ENCODE peak calls at places on chromosomes 11 and 22, in eight cellular contexts. R is IMR-90; V is HTR-8/SVneo; E is mesothelial cell of epicardium; A is NK-92 treated with Interleukin-12 subunit alpha and Interleukin-12 subunit beta, amount 100 ng/mL, for 24 hours; J is stimulated activated CD4-positive, alpha-beta T cell treated with anti-CD3 and anti-CD28 coated beads, TNF-alpha, amount 100 ng/mL, for 48 hours; Z is LoVo; S is iPS-NIHi11. O is an unnamed sample.

GRCh38 chr22:49971232-49972162 is 10.9 kb downstream of the PIM3 start:
- DNase-seq in V (peak; percentile 49), J (no peak), E (peak; percentile 42), S (peak; percentile 66), A (no peak), Z (peak; percentile 83), R (no peak), O (peak; percentile 55)

GRCh38 chr22:46367707-46368191 is 32.2 kb downstream of the TRMU start:
- DNase-seq in A (no peak), R (peak; percentile 40), S (peak; percentile 96), V (peak; percentile 81), E (peak; percentile 79), J (peak; percentile 54), Z (peak; percentile 44), O (peak; percentile 79)

GRCh38 chr22:19995611-19996339 is 20.8 kb downstream of the ARVCF start:
- DNase-seq in R (no peak), J (no peak), E (no peak), Z (no peak), V (no peak), S (no peak), A (no peak), O (no peak)

GRCh38 chr11:126282742-126283591 is at the start of gene TIRAP:
- DNase-seq in J (no peak), A (no peak), Z (peak; percentile 57), V (peak; percentile 33), E (peak; percentile 69), S (peak; percentile 77), R (peak; percentile 42), O (peak; percentile 73)

GRCh38 chr22:29587938-29588699 is 7.2 kb upstream of the NIPSNAP1 start:
- DNase-seq in Z (no peak), J (no peak), S (no peak), V (no peak), E (no peak), R (peak; percentile 92), A (no peak), O (no peak)

GRCh38 chr11:65454696-65455456 is 32.3 kb downstream of the NEAT1 start:
- DNase-seq in Z (peak; percentile 87), J (peak; percentile 64), R (peak; percentile 74), S (peak; percentile 100), A (peak; percentile 81), V (peak; percentile 98), E (peak; percentile 72), O (peak; percentile 85)

GRCh38 chr11:121459413-121460041 is 6.8 kb upstream of the SORL1-AS1 start:
- DNase-seq in J (no peak), S (no peak), V (no peak), Z (no peak), E (no peak), A (no peak), R (no peak), O (no peak)

GRCh38 chr11:1092145-1092670 is 17.5 kb downstream of the MUC2 start:
- DNase-seq in V (no peak), S (no peak), J (no peak), A (no peak), E (no peak), R (no peak), Z (no peak), O (no peak)

GRCh38 chr11:13487661-13488030 is 8.2 kb downstream of the PTH start:
- DNase-seq in Z (peak; percentile 61), S (peak; percentile 50), V (no peak), R (peak; percentile 3), J (no peak), E (no peak), A (no peak), O (no peak)

GRCh38 chr11:63804259-63804658 is 9.0 kb upstream of the SPINDOC start:
- DNase-seq in J (no peak), Z (peak; percentile 80), E (no peak), V (no peak), R (no peak), S (no peak), A (no peak), O (no peak)

GRCh38 chr11:63906585-63906984 is 10.4 kb downstream of the RCOR2 start:
- DNase-seq in E (no peak), J (no peak), S (peak; percentile 73), V (no peak), A (no peak), Z (no peak), R (peak; percentile 13), O (peak; percentile 33)

GRCh38 chr22:50461979-50462540 is 12.8 kb downstream of the SBF1 start:
- DNase-seq in V (no peak), Z (no peak), R (no peak), E (no peak), S (no peak), J (no peak), A (no peak), O (no peak)

GRCh38 chr22:28817919-28818859 is 17.8 kb upstream of the XBP1 start:
- DNase-seq in R (no peak), V (no peak), Z (no peak), S (peak; percentile 43), A (no peak), E (no peak), J (no peak), O (no peak)

GRCh38 chr11:73387594-73388021 is 11.4 kb downstream of the RELT start:
- DNase-seq in E (no peak), A (no peak), J (no peak), S (peak; percentile 62), Z (no peak), R (no peak), V (no peak), O (peak; percentile 68)

GRCh38 chr22:43228330-43228729 is 41.4 kb upstream of the TTLL12 start:
- DNase-seq in S (peak; percentile 75), V (peak; percentile 43), A (no peak), Z (no peak), E (no peak), J (no peak), R (peak; percentile 10), O (peak; percentile 62)

GRCh38 chr11:120645639-120646038 is 134.1 kb downstream of the GRIK4 start:
- DNase-seq in Z (no peak), A (no peak), E (no peak), S (peak; percentile 84), R (no peak), J (no peak), V (no peak), O (peak; percentile 59)

GRCh38 chr11:1393038-1393710 is 3.4 kb downstream of the BRSK2 start:
- DNase-seq in S (no peak), J (no peak), A (no peak), E (no peak), Z (no peak), R (no peak), V (no peak), O (no peak)

GRCh38 chr11:78567209-78567608 is 7.5 kb downstream of the NARS2 start:
- DNase-seq in R (peak; percentile 53), E (no peak), V (no peak), Z (no peak), S (no peak), A (no peak), J (no peak), O (no peak)

GRCh38 chr11:87359401-87359800 is 321.7 kb downstream of the TMEM135 start:
- DNase-seq in A (no peak), Z (no peak), E (no peak), R (no peak), S (no peak), V (no peak), J (no peak), O (no peak)

GRCh38 chr11:71097506-71098240 is 154.7 kb downstream of the SHANK2 start:
- DNase-seq in R (no peak), A (no peak), S (no peak), V (no peak), Z (no peak), J (no peak), E (no peak), O (no peak)

GRCh38 chr11:13944016-13944415 is 18.5 kb upstream of the SPON1 start:
- DNase-seq in J (no peak), R (no peak), Z (no peak), E (no peak), S (no peak), V (no peak), A (no peak), O (no peak)

GRCh38 chr11:132969892-132970291 is 562.4 kb downstream of the OPCML start:
- DNase-seq in R (no peak), E (no peak), Z (no peak), S (no peak), A (no peak), V (no peak), J (no peak), O (no peak)

GRCh38 chr22:22902247-22902962 is 14.8 kb downstream of the IGLL5 start:
- DNase-seq in V (no peak), A (no peak), E (no peak), J (no peak), R (no peak), Z (no peak), S (no peak), O (no peak)

GRCh38 chr11:4187055-4187988 is 92.7 kb downstream of the RRM1 start:
- DNase-seq in V (peak; percentile 81), A (peak; percentile 22), J (peak; percentile 80), S (peak; percentile 93), E (peak; percentile 98), R (peak; percentile 70), Z (peak; percentile 89), O (peak; percentile 96)

GRCh38 chr22:24694971-24695928 is 79.3 kb downstream of the PIWIL3 start:
- DNase-seq in Z (no peak), R (no peak), E (no peak), J (no peak), V (no peak), A (no peak), S (no peak), O (no peak)

GRCh38 chr11:65212226-65212801 is 30.6 kb downstream of the CAPN1 start:
- DNase-seq in E (no peak), A (no peak), V (no peak), J (no peak), R (no peak), Z (no peak), S (peak; percentile 37), O (no peak)

GRCh38 chr11:73655686-73656085 is 9.3 kb downstream of the PLEKHB1 start:
- DNase-seq in A (no peak), S (no peak), J (no peak), E (no peak), V (no peak), Z (no peak), R (no peak), O (no peak)

GRCh38 chr11:47950396-47950795 is 30.0 kb upstream of the PTPRJ start:
- DNase-seq in Z (no peak), V (no peak), A (no peak), S (no peak), R (no peak), E (no peak), J (no peak), O (no peak)

GRCh38 chr11:82714346-82715174 is 19.1 kb downstream of the FAM181B start:
- DNase-seq in Z (no peak), V (no peak), R (no peak), S (no peak), J (no peak), A (no peak), E (no peak), O (no peak)

O was measured in nephron progenitor cell.